ENCODE peak calls at places on chromosomes 13 and 19, in six cellular contexts. Y, M, G, A, U and T are unnamed samples.

GRCh38 chr13:69306766-69307165 is 800.9 kb upstream of the ATXN8OS start:
- DNase-seq in A (no peak), U (no peak), G (no peak), M (no peak), Y (no peak), T (no peak)

GRCh38 chr19:28827382-28827781 is 385.6 kb downstream of the UQCRFS1 start:
- DNase-seq in M (no peak), G (no peak), A (no peak), Y (no peak), U (no peak), T (no peak)

GRCh38 chr13:114021464-114022308 is 47.8 kb upstream of the C13orf46 start:
- DNase-seq in G (no peak), A (no peak), Y (no peak), M (no peak), U (no peak), T (no peak)

GRCh38 chr19:12777217-12778019 is 2.1 kb upstream of the HOOK2 start:
- DNase-seq in U (peak), A (peak), Y (peak), M (peak), G (peak), T (no peak)

GRCh38 chr19:56113071-56113632 is 7.9 kb downstream of the ZNF787 start:
- DNase-seq in U (no peak), Y (no peak), A (no peak), M (no peak), G (no peak), T (no peak)

GRCh38 chr19:54383330-54383729 is 18.6 kb upstream of the LAIR1 start:
- DNase-seq in A (no peak), Y (no peak), G (no peak), U (no peak), M (no peak), T (no peak)

GRCh38 chr13:113545931-113546516 is 38.5 kb upstream of the TFDP1 start:
- DNase-seq in A (no peak), M (no peak), U (no peak), G (no peak), Y (peak), T (no peak)

GRCh38 chr19:52369463-52370340 is at the start of gene ZNF880:
- DNase-seq in M (peak), Y (no peak), G (peak), A (peak), U (peak), T (peak)

GRCh38 chr19:58044391-58044790 is 10.6 kb downstream of the ZSCAN1 start:
- DNase-seq in G (no peak), U (no peak), A (no peak), M (no peak), Y (no peak), T (no peak)

GRCh38 chr13:44140146-44140545 is 233.5 kb upstream of the SERP2 start:
- DNase-seq in Y (no peak), M (no peak), A (no peak), G (no peak), U (no peak), T (no peak)

GRCh38 chr19:4977299-4978174 is 8.6 kb downstream of the KDM4B start:
- DNase-seq in U (peak), M (peak), A (no peak), G (no peak), Y (no peak), T (peak)

GRCh38 chr19:4140237-4140711 is 13.2 kb upstream of the CREB3L3 start:
- DNase-seq in Y (no peak), M (no peak), G (peak), A (peak), U (peak), T (peak)

DNA sequence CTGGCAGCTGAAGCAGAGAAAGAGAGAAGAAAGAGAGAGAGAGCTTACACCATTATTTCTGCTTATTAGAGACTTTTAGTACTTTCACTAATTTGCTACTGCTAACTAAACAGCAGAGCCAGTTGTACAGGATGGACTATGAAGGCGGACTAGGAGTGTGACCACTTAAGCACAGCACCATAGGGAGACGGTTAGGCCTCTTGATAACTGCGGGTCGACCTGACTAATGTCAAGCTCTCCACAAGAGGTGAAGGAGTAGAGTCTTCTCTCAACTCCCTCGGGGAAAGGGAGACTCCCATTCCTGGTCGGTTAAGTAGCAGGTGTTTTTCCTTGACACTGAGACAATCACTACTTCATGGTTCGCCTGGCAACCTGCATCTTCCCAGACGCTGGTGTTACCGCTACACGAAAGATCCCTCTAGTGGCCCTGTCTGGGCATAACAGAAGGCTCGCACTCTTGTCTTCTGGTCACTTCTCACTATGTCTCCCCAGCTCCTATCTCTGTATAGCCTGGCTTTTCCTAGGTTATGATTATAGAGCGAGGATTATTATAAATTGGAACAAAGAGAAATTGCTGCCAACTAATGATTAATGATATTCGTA is 5.3 kb upstream of the PSG7 start:
- DNase-seq in G (no peak), U (no peak), M (no peak), A (no peak), Y (no peak), T (no peak)
- TF ChIP-seq CTCF in G (no peak), U (peak), M (peak), A (peak), Y (no peak), T (peak)

DNA sequence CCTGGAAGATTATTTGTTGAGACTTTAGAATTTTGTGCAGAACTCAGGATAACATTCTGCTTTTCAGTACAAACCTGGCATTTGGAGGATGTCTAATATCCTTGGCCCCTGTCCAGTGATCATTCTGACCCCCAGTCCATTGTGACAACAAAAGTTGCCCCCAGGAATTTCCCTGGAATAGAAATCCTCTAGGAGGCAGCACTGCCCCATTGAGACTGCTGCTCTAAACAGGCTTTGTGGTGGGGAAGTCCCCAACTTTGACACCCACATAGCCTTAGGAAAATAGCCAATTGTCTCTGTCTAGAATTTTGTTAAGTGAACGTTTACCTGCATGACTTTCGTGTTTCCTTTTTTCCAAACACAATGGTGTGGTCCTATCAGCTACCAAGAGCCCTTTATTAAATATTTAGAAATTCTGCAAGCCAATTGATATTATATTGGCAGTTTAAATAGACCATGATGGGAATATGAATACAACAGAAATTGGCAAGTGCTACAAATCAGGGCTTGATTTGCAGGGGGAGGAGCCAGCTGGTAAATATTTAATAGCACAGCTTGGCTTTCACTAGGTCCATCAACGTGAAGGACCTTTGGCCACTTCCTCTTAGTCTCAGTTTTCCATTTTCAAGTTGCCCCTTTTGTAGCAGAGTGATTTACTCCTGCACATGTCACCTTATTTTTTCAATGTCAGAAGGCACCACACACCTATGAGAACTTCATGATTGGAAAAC is 451.7 kb downstream of the EFNB2 start:
- DNase-seq in A (peak), Y (no peak), M (no peak), U (peak), G (no peak), T (no peak)
- TF ChIP-seq CTCF in A (peak), Y (no peak), M (peak), U (peak), G (no peak), T (peak)

DNA sequence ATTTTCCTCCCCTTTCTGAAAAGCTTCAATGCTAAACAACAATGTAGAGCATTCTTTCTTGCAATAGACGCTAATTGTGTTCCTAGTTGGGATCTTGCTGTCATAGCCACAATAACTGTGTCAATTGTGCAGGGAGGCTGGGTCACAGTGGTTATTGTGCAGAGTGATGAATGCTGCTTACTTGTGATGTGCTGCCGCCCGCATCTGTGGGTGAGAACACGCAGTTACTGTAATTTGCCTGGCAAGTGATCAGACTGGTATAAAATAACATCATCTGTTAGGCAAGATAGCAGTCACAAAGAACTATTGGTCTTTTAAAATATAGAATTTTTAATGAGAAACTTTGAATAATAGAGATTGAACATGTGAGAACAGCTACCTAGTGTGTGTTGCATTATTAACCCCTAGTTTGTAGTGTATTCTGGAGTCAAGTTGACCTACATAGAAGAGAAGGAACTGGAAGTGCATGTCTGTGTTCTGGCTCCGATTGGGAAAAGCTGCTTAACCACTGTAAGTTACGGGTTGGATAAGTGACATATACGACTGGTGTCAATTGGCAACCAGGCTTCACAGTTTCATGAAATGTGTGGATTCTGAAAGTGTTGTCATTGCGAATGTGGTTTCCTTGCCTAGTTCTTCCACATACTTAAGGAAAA is 43.6 kb downstream of the SLAIN1 start:
- DNase-seq in G (no peak), M (no peak), A (no peak), Y (no peak), U (no peak), T (no peak)
- TF ChIP-seq CTCF in G (no peak), M (no peak), A (no peak), Y (no peak), U (no peak), T (no peak)

GRCh38 chr19:35986664-35987570 is 8.1 kb upstream of the SDHAF1 start:
- DNase-seq in G (peak), U (no peak), M (peak), A (peak), Y (no peak), T (peak)
- TF ChIP-seq CTCF in G (no peak), U (no peak), M (no peak), A (no peak), Y (no peak), T (no peak)

DNA sequence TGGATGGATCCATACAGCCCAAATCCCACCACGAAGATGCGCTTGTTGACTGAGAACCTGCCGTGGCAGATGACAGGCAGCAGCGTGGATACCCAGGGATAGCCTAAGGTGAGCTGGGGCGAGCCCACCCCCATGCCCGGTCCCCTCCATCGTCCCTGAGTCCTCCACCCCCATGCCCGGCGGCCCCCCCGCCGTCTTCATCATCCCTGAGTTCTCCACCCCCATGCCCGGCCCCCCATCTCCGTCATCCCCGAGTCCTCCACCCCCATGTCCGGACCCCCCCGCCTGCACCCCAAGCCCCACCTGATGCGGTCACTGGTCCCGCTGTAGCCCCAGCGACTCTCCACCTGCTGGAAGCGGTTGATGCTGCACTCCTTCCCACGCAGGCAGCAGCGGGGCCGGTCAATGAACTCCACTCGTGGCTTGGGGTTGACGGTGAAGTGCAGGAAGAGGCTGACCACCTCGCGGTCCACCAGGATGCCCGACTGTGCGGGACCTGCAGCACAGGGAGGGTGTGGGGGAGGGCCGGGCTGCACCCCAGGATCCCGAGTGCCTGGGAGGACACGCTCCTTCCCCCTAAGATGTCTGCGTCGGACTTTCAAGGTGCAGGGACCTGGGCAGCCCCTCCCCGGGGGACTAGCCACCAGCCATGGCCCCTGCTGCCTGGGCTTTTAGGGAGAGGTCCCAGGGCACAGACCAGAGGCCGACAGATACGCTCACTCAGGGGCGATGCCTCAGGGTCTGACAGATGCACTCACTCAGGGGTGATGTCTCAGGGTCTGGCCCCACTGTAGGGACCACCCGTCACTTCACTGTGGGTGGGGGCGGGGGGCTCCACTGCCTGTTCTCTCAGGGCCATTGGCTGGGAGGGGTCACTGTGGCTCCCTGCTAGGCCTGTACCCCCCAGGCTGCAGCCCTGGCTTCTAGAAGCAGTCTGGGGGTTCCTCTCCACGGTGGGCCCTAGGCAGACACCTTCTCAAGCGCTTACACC is 28.0 kb downstream of the BTBD2 start:
- DNase-seq in G (no peak), A (no peak), M (no peak), Y (no peak), U (no peak), T (no peak)
- TF ChIP-seq CTCF in G (no peak), A (no peak), M (no peak), Y (no peak), U (no peak), T (no peak)

GRCh38 chr19:49347835-49348234 is 12.6 kb downstream of the CD37 start:
- DNase-seq in Y (no peak), G (no peak), U (peak), M (no peak), A (no peak), T (no peak)
- TF ChIP-seq CTCF in Y (no peak), G (no peak), U (peak), M (no peak), A (no peak), T (peak)

GRCh38 chr19:18949858-18950257 is 8.8 kb upstream of the HOMER3 start:
- DNase-seq in G (no peak), Y (no peak), A (no peak), M (no peak), U (no peak), T (no peak)

GRCh38 chr19:18954094-18954493 is 13.1 kb upstream of the HOMER3 start:
- DNase-seq in G (no peak), M (no peak), A (no peak), U (no peak), Y (no peak), T (no peak)

GRCh38 chr19:18948976-18949356 is 7.9 kb upstream of the HOMER3 start:
- DNase-seq in Y (no peak), U (no peak), G (no peak), M (no peak), A (no peak), T (no peak)

GRCh38 chr19:18955042-18955441 is 14.0 kb upstream of the HOMER3 start:
- DNase-seq in M (no peak), U (no peak), G (no peak), Y (no peak), A (no peak), T (no peak)

GRCh38 chr19:18951721-18952281 is 10.8 kb upstream of the HOMER3 start:
- DNase-seq in G (no peak), A (no peak), U (no peak), Y (no peak), M (no peak), T (no peak)
- TF ChIP-seq CTCF in G (no peak), A (no peak), U (no peak), Y (no peak), M (no peak), T (no peak)

DNA sequence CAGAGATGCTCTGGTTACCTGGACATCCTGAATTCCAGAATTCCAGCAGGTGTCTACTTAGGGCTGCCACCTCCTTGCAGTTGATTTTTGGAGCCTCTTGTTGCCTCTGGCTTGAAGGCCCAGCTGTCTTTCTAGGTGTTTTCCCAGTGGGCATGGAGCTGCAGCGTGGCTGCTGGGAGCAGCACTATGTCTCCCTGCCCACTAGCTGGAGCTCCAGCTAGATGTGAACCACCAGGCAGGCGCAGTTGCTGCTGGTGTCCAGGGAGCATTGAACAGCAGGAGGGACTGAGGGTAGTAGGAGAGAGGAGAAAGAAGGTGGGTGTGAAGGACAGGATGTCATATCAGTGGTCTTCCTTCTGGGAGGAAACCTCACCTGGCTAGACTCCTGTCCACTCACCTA is 9.9 kb upstream of the SELENOW start:
- DNase-seq in A (no peak), M (no peak), U (no peak), G (no peak), Y (no peak), T (no peak)
- TF ChIP-seq CTCF in A (no peak), M (no peak), U (peak), G (no peak), Y (no peak), T (no peak)

GRCh38 chr19:633068-633785 is at the start of gene POLRMT:
- DNase-seq in Y (peak), G (peak), A (peak), M (peak), U (peak), T (peak)
- TF ChIP-seq CTCF in Y (no peak), G (no peak), A (no peak), M (peak), U (no peak), T (no peak)